ENCODE peak calls at places on chromosomes 1 and 21, in four cellular contexts. R is nephron progenitor cell, M is heart left ventricle, Z is GM03348. I is an unnamed sample.

GRCh38 chr1:208333676-208334075 is 89.5 kb upstream of the PLXNA2 start:
- DNase-seq in R (no peak), M (no peak), Z (no peak), I (no peak)

GRCh38 chr1:208209286-208209685 is 34.9 kb downstream of the PLXNA2 start:
- DNase-seq in R (no peak), M (no peak), Z (no peak), I (no peak)

GRCh38 chr21:44926364-44927101 is 5.8 kb upstream of the ITGB2 start:
- DNase-seq in R (no peak), M (no peak), Z (peak; percentile 52), I (no peak)

GRCh38 chr1:153775432-153776311 is 465 bp downstream of the SLC27A3 start:
- DNase-seq in R (peak; percentile 82), M (peak; percentile 87), Z (peak; percentile 50), I (peak; percentile 39)

GRCh38 chr1:47302472-47302871 is 11.5 kb downstream of the STIL start:
- DNase-seq in R (no peak), M (no peak), Z (no peak), I (no peak)

GRCh38 chr21:31502537-31503143 is 156.9 kb upstream of the SOD1 start:
- DNase-seq in R (no peak), M (no peak), Z (no peak), I (no peak)

GRCh38 chr1:241408170-241408569 is 51.2 kb upstream of the RGS7 start:
- DNase-seq in R (no peak), M (no peak), Z (peak; percentile 13), I (no peak)

GRCh38 chr1:209850342-209850979 is 22.7 kb downstream of the UTP25 start:
- DNase-seq in R (peak; percentile 68), M (no peak), Z (peak; percentile 74), I (no peak)

GRCh38 chr1:109821221-109821669 is 57.5 kb upstream of the EPS8L3 start:
- DNase-seq in R (no peak), M (no peak), Z (peak; percentile 96), I (peak; percentile 53)

GRCh38 chr1:14543191-14543849 is 55.2 kb upstream of the KAZN start:
- DNase-seq in R (no peak), M (no peak), Z (peak; percentile 68), I (no peak)

GRCh38 chr1:222095606-222096475 is 354.0 kb upstream of the DUSP10 start:
- DNase-seq in R (peak; percentile 40), M (no peak), Z (no peak), I (no peak)

GRCh38 chr1:10987840-10988417 is 24.5 kb upstream of the TARDBP start:
- DNase-seq in R (no peak), M (peak; percentile 1), Z (no peak), I (no peak)

GRCh38 chr1:234437423-234438171 is 41.4 kb downstream of the TARBP1 start:
- DNase-seq in R (no peak), M (no peak), Z (peak; percentile 15), I (no peak)

GRCh38 chr21:44024895-44025353 is 12.8 kb downstream of the TRAPPC10 start:
- DNase-seq in R (no peak), M (peak; percentile 76), Z (peak; percentile 72), I (peak; percentile 48)

GRCh38 chr1:80248886-80249285 is 1242.4 kb upstream of the ADGRL4 start:
- DNase-seq in R (no peak), M (no peak), Z (peak; percentile 2), I (no peak)